ENCODE peak calls at places on chromosomes 13 and 19, in eight cellular contexts. Z, S, E, I, O, W, Y and U are unnamed samples.

GRCh38 chr13:40057228-40057627 is 401.8 kb downstream of the COG6 start:
- DNase-seq in O (no peak), Z (no peak), I (no peak), Y (no peak), S (no peak), E (no peak), W (no peak), U (no peak)

GRCh38 chr19:46787331-46788100 is 878 bp downstream of the SLC1A5 start:
- DNase-seq in Z (peak), E (peak), I (peak), S (peak), Y (no peak), W (peak), O (peak), U (peak)

GRCh38 chr13:32426191-32426980 is 1.5 kb downstream of the N4BP2L1 start:
- DNase-seq in S (no peak), W (no peak), I (peak), O (no peak), Y (no peak), E (no peak), Z (no peak), U (no peak)

GRCh38 chr13:93777504-93777903 is 550.9 kb downstream of the GPC6 start:
- DNase-seq in Z (no peak), O (no peak), Y (no peak), W (no peak), S (no peak), E (no peak), I (no peak), U (no peak)

GRCh38 chr13:42398542-42398941 is 126.6 kb downstream of the AKAP11 start:
- DNase-seq in Y (no peak), O (no peak), W (no peak), I (no peak), S (no peak), Z (no peak), E (no peak), U (no peak)

GRCh38 chr19:46944123-46944718 is 75.4 kb upstream of the NPAS1 start:
- DNase-seq in E (no peak), O (no peak), Y (no peak), Z (no peak), W (no peak), I (no peak), S (no peak), U (no peak)

GRCh38 chr19:22882797-22883196 is 50.7 kb downstream of the ZNF723 start:
- DNase-seq in E (peak), Z (no peak), O (no peak), W (no peak), I (no peak), S (no peak), Y (no peak), U (no peak)

GRCh38 chr19:35845215-35846037 is 6.9 kb downstream of the NPHS1 start:
- DNase-seq in I (peak), W (no peak), S (peak), E (no peak), Z (no peak), O (no peak), Y (no peak), U (no peak)

GRCh38 chr13:48873598-48873997 is 102.1 kb upstream of the FNDC3A start:
- DNase-seq in Y (no peak), Z (no peak), E (peak), W (no peak), S (no peak), O (no peak), I (no peak), U (no peak)

GRCh38 chr19:34084396-34085145 is 87.7 kb upstream of the LSM14A start:
- DNase-seq in O (no peak), S (no peak), I (no peak), W (no peak), Y (no peak), E (no peak), Z (no peak), U (no peak)

GRCh38 chr13:27637289-27637626 is 15.6 kb downstream of the POLR1D start:
- DNase-seq in W (no peak), Y (no peak), S (no peak), Z (no peak), I (no peak), E (no peak), O (no peak), U (no peak)

GRCh38 chr13:35475960-35476943 is at the start of gene MAB21L1:
- DNase-seq in Z (peak), S (no peak), Y (peak), W (peak), E (peak), I (peak), O (no peak), U (peak)

GRCh38 chr13:93290503-93290902 is 63.9 kb downstream of the GPC6 start:
- DNase-seq in Y (no peak), Z (no peak), W (no peak), S (no peak), O (no peak), E (peak), I (no peak), U (no peak)

GRCh38 chr19:31445406-31445805 is 96.2 kb upstream of the TSHZ3 start:
- DNase-seq in S (no peak), Y (no peak), Z (no peak), E (no peak), I (no peak), W (no peak), O (no peak), U (no peak)

GRCh38 chr19:33376931-33377557 is 3.5 kb downstream of the CEBPG start:
- DNase-seq in I (peak), Z (no peak), S (no peak), O (no peak), E (no peak), W (no peak), Y (no peak), U (peak)

GRCh38 chr19:7494416-7495098 is 5.7 kb upstream of the PEX11G start:
- DNase-seq in W (no peak), Y (peak), I (no peak), Z (no peak), S (peak), E (no peak), O (no peak), U (no peak)

GRCh38 chr13:33204130-33204927 is 81.2 kb downstream of the STARD13 start:
- DNase-seq in S (peak), Y (no peak), Z (peak), I (peak), O (peak), W (peak), E (peak), U (peak)

GRCh38 chr13:108325863-108326262 is 56.3 kb downstream of the TNFSF13B start:
- DNase-seq in S (no peak), W (no peak), E (no peak), O (no peak), Z (no peak), Y (no peak), I (no peak), U (no peak)

GRCh38 chr19:55452381-55453325 is 8.8 kb downstream of the ISOC2 start:
- DNase-seq in E (peak), Y (peak), W (peak), O (peak), I (peak), S (peak), Z (peak), U (peak)

GRCh38 chr19:35015576-35016351 is 14.5 kb upstream of the SCN1B start:
- DNase-seq in W (no peak), Z (peak), E (peak), O (peak), Y (no peak), S (no peak), I (no peak), U (no peak)

GRCh38 chr19:38730470-38730730 is 13.9 kb downstream of the CAPN12 start:
- DNase-seq in E (no peak), Z (no peak), Y (peak), S (no peak), W (no peak), I (no peak), O (no peak), U (no peak)

GRCh38 chr19:38731654-38732301 is 12.5 kb downstream of the CAPN12 start:
- DNase-seq in O (peak), E (no peak), W (peak), I (peak), Z (no peak), Y (peak), S (peak), U (peak)

GRCh38 chr19:38729653-38730469 is 14.4 kb downstream of the CAPN12 start:
- DNase-seq in S (peak), I (peak), E (peak), Z (no peak), Y (peak), W (peak), O (peak), U (peak)

GRCh38 chr19:38728752-38729541 is 15.3 kb downstream of the CAPN12 start:
- DNase-seq in S (no peak), O (peak), E (no peak), W (peak), Y (peak), Z (no peak), I (no peak), U (peak)

DNA sequence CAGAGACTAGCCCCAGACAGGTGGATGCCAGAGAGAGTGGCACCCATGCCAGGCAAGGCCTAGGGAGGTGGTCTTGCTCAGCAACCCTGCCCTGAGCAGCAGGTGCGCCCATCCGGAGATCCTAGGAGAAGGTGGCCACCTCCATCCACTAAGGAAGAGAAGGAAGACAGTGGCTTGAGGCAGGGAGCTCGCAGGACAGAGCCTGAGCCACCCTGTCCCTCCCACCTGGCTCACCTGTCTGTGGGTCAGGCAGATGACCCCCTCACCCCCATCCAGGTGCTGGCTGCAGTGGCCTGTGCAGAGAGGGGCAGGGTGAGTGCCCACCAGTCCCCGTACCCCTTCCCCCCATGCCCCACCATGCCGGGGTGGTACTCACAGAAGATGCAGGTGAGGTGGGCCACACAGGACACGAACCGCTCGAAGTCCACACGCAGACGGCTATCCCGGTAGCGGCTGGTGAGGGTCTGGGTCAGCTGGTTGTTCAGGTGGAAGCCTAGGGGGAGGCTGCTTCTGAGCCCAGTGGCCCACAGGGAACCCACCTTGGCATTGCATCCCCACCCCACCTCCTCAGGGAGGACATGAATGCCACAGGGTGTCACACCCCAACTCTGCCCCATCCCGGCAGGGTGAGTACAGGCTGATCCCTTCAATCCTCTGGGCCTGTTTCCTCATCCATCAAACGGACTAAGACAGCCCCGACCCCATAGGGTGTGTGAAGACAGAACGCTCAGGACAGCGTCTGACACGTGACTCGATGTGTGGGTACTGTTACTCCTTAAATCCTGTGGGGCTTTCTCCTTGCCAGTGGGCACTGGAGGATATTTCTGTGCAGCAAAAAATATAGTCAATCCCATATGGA is 13.3 kb downstream of the CAPN12 start:
- DNase-seq in E (no peak), Y (peak), W (peak), O (peak), I (no peak), Z (no peak), S (no peak), U (peak)
- TF ChIP-seq POLR2A in E (no peak), Y (no peak), W (no peak), O (no peak), I (no peak), Z (no peak), S (no peak), U (no peak)

GRCh38 chr19:41309225-41310030 is 544 bp upstream of the CCDC97 start:
- DNase-seq in W (no peak), S (no peak), Y (no peak), I (no peak), Z (no peak), O (no peak), E (no peak), U (peak)

GRCh38 chr19:41310031-41310831 is at the start of gene CCDC97:
- DNase-seq in Y (peak), O (peak), Z (peak), S (peak), W (peak), I (peak), E (peak), U (peak)

GRCh38 chr19:41307090-41307875 is 2.7 kb upstream of the CCDC97 start:
- DNase-seq in Y (no peak), E (no peak), Z (no peak), I (no peak), W (no peak), O (no peak), S (no peak), U (no peak)

GRCh38 chr19:41307954-41308449 is 2.0 kb upstream of the CCDC97 start:
- DNase-seq in Y (no peak), S (no peak), Z (no peak), W (no peak), E (no peak), I (no peak), O (no peak), U (no peak)

GRCh38 chr19:41308450-41309224 is 1.3 kb upstream of the CCDC97 start:
- DNase-seq in Z (peak), I (peak), S (peak), W (peak), E (peak), O (peak), Y (peak), U (peak)
- H3K4me3 ChIP-seq in Z (peak), I (no peak), S (no peak), W (peak), E (no peak), O (peak), Y (peak), U (no peak)

GRCh38 chr13:24541127-24541475 is 28.5 kb upstream of the PARP4 start:
- DNase-seq in E (no peak), W (no peak), Y (no peak), I (no peak), O (no peak), S (no peak), Z (no peak), U (no peak)
- TF ChIP-seq CTCF in E (no peak), W (no peak), Y (no peak), I (no peak), O (no peak), S (no peak), Z (no peak), U (no peak)

DNA sequence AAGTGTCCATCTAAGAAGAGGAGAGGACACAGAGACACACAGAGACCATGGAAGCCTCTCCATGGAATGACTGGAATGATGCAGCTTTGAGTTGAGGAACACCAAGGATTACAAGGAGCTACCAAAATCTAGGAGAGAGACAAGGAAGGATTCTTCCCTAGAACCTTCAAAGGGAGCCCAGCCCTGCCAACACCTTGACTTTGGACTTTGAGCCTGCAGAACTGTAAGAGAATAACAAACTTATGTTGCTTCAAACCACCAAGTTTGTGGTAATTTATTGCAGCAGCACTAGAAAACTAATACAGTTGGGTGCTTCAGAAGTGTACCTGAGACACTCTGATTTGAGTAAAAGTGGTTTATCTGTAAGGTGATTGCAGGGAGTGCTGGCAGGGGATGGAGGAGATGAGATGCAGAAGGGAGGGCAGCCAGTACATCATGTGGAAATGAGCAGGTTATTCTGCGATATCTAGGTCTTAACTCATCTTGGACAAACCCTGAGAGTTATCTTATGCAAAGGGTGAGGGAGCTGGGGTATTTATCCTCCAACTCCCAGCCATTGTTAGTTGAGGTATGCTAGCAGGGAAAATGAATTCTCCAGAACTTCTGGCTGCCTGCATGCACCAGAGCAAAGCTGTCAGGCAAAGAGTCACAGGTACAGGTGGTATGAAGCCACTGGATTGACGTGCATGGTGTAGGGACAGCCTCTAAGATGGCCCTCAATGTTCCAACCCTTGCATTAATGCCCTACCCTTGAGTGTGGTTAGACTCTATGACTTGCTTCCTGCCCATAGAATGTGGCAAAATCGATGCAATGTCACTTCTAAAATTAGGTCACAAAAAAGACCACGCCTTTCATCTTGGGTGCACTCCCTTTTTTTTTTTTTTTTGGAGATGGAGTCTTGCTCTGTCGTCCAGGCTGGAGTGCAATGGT is 31.3 kb upstream of the ADGRL1 start:
- DNase-seq in S (no peak), I (no peak), Y (no peak), O (no peak), Z (no peak), E (no peak), W (no peak), U (no peak)
- TF ChIP-seq POLR2A in S (no peak), I (no peak), Y (no peak), O (no peak), Z (no peak), E (no peak), W (no peak), U (no peak)

GRCh38 chr19:2488942-2489731 is 13.2 kb downstream of the GADD45B start:
- DNase-seq in I (peak), O (peak), Z (no peak), W (peak), Y (no peak), S (peak), E (no peak), U (no peak)
- H3K4me3 ChIP-seq in I (peak), O (peak), Z (peak), W (peak), Y (peak), S (no peak), E (peak), U (peak)

GRCh38 chr19:29260477-29261317 is 47.7 kb upstream of the UQCRFS1 start:
- DNase-seq in E (peak), Z (no peak), I (no peak), Y (no peak), W (no peak), O (no peak), S (no peak), U (no peak)
- TF ChIP-seq CTCF in E (peak), Z (no peak), I (peak), Y (no peak), W (no peak), O (no peak), S (no peak), U (no peak)

GRCh38 chr13:100725472-100725871 is 50.9 kb upstream of the TMTC4 start:
- DNase-seq in W (no peak), S (no peak), Y (no peak), O (no peak), I (no peak), E (no peak), Z (no peak), U (no peak)

GRCh38 chr13:100722517-100722916 is 47.9 kb upstream of the TMTC4 start:
- DNase-seq in Y (no peak), W (no peak), O (no peak), Z (no peak), S (no peak), E (no peak), I (no peak), U (no peak)

GRCh38 chr13:100724568-100724967 is 50.0 kb upstream of the TMTC4 start:
- DNase-seq in W (no peak), E (no peak), O (no peak), S (no peak), I (no peak), Y (peak), Z (no peak), U (no peak)

GRCh38 chr13:100721885-100722512 is 47.4 kb upstream of the TMTC4 start:
- DNase-seq in I (peak), E (peak), Y (peak), S (peak), W (no peak), Z (no peak), O (no peak), U (no peak)
- TF ChIP-seq POLR2A in I (no peak), E (no peak), Y (no peak), S (no peak), W (no peak), Z (no peak), O (no peak), U (no peak)

DNA sequence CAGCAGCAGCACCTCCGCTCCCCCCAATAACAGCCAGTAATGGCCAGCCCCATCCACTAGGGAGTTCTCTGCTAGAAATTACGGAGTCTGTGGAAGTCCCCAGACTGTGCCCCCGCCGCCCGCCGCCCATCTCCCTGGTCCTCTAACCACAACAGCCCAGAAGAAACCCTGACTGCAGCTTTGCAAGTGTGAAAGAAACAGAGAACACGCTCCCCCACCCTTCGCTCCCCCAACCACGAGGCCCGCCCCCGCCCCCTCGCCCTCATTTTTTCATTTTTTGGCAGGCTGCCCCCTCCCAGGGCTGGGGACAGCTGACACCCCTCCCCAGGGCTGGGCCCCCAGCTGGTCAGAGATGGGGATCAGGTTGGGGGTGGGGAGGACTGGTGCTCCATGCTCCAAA is 29.6 kb upstream of the ASF1B start:
- DNase-seq in Z (no peak), O (no peak), S (no peak), E (no peak), I (no peak), W (no peak), Y (no peak), U (no peak)
- H3K4me3 ChIP-seq in Z (no peak), O (no peak), S (no peak), E (no peak), I (no peak), W (no peak), Y (no peak), U (no peak)

GRCh38 chr19:3881272-3882040 is 971 bp downstream of the ATCAY start:
- DNase-seq in I (no peak), W (no peak), E (no peak), S (no peak), O (no peak), Z (no peak), Y (no peak), U (no peak)

GRCh38 chr19:3882041-3882384 is 1.5 kb downstream of the ATCAY start:
- DNase-seq in E (no peak), Z (no peak), Y (no peak), O (no peak), S (no peak), W (no peak), I (no peak), U (no peak)

GRCh38 chr19:3880471-3881271 is at the start of gene ATCAY:
- DNase-seq in Y (no peak), Z (no peak), O (no peak), S (no peak), E (no peak), W (no peak), I (no peak), U (no peak)

GRCh38 chr19:3879656-3880055 is 829 bp upstream of the ATCAY start:
- DNase-seq in I (no peak), W (no peak), E (no peak), O (no peak), Y (no peak), Z (no peak), S (no peak), U (no peak)
- TF ChIP-seq CTCF in I (no peak), W (no peak), E (no peak), O (no peak), Y (no peak), Z (no peak), S (no peak), U (no peak)

DNA sequence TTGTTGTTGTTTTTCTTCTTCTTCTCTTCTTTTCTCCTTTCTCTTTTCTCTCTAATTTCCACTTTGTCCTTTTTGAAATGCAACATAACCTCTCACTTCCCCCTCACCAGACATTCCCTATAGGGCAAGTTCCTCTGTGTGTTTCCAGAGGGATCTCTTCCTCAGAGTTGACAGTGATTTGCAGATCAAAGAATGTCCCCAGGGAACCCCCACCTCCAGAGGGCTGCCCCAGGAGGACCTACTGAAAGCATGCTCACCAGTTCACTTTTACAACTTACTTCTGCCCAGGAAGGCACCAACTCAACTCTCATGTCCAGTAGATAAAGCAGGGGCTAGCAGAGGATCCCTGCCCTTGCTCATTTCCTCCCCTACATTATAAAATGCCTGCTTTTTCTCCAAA is 1648.0 kb downstream of the PCDH9 start:
- DNase-seq in S (no peak), O (no peak), E (no peak), Y (no peak), I (no peak), W (no peak), Z (no peak), U (no peak)
- TF ChIP-seq POLR2A in S (no peak), O (no peak), E (no peak), Y (no peak), I (no peak), W (no peak), Z (no peak), U (no peak)